ENCODE peak calls at places on chromosome 21, in eight cellular contexts. S is nephron progenitor cell, O is dorsolateral prefrontal cortex, Z is testis, L is IMR-90, N is suprapubic skin, U is B cell, K is body of pancreas. X is an unnamed sample.

GRCh38 chr21:37811711-37812110 is 104.5 kb downstream of the KCNJ6 start:
- DNase-seq in N (no peak), K (no peak), Z (no peak), S (no peak), O (no peak), U (no peak), L (peak; percentile 38), X (no peak)

GRCh38 chr21:33937931-33938339 is 22.3 kb upstream of the ATP5PO start:
- DNase-seq in Z (no peak), K (no peak), N (no peak), S (no peak), U (peak; percentile 33), O (no peak), L (no peak), X (peak; percentile 74)

GRCh38 chr21:29365636-29366305 is 67.0 kb downstream of the BACH1 start:
- DNase-seq in O (no peak), L (no peak), S (no peak), Z (no peak), N (no peak), U (no peak), K (no peak), X (no peak)

GRCh38 chr21:14215971-14216621 is at the start of gene RBM11:
- DNase-seq in N (peak; percentile 80), O (peak; percentile 59), K (peak; percentile 81), S (peak; percentile 87), L (peak; percentile 7), Z (peak; percentile 93), U (peak; percentile 92), X (peak; percentile 83)

GRCh38 chr21:42031816-42032215 is 21.7 kb upstream of the ZBTB21 start:
- DNase-seq in U (no peak), N (no peak), K (no peak), L (no peak), S (no peak), Z (no peak), O (no peak), X (no peak)

GRCh38 chr21:46437511-46437910 is 21.2 kb upstream of the DIP2A start:
- DNase-seq in N (no peak), S (no peak), Z (no peak), K (no peak), U (no peak), O (no peak), L (no peak), X (peak; percentile 27)

GRCh38 chr21:42133131-42133530 is 62.0 kb downstream of the UMODL1 start:
- DNase-seq in U (no peak), N (no peak), Z (no peak), L (no peak), S (no peak), K (no peak), O (no peak), X (no peak)

GRCh38 chr21:29164330-29164942 is 34.0 kb downstream of the MAP3K7CL start:
- DNase-seq in S (no peak), Z (no peak), K (no peak), N (no peak), O (no peak), L (peak; percentile 91), U (peak; percentile 29), X (no peak)

GRCh38 chr21:42761776-42762335 is 108.4 kb downstream of the PDE9A start:
- DNase-seq in Z (no peak), K (no peak), O (no peak), N (no peak), U (no peak), L (no peak), S (no peak), X (no peak)

GRCh38 chr21:15422761-15423160 is 307.0 kb upstream of the USP25 start:
- DNase-seq in L (peak; percentile 2), O (no peak), S (no peak), N (no peak), K (no peak), U (no peak), Z (peak; percentile 65), X (no peak)

GRCh38 chr21:15964181-15964855 is 234.5 kb downstream of the USP25 start:
- DNase-seq in S (no peak), N (no peak), O (no peak), Z (no peak), L (no peak), K (no peak), U (no peak), X (no peak)

GRCh38 chr21:42047821-42048613 is 23.1 kb upstream of the UMODL1 start:
- DNase-seq in K (peak; percentile 32), N (no peak), L (peak; percentile 99), O (no peak), U (no peak), Z (peak; percentile 37), S (no peak), X (no peak)

GRCh38 chr21:26167593-26167992 is 3.0 kb downstream of the APP start:
- DNase-seq in K (no peak), L (no peak), Z (no peak), U (no peak), S (no peak), O (no peak), N (no peak), X (no peak)

GRCh38 chr21:26169611-26170470 is 729 bp downstream of the APP start:
- DNase-seq in K (peak; percentile 57), Z (peak; percentile 72), S (peak; percentile 61), N (peak; percentile 81), L (peak; percentile 65), U (peak; percentile 58), O (peak; percentile 62), X (peak; percentile 45)

GRCh38 chr21:26171310-26172100 is 935 bp upstream of the APP start:
- DNase-seq in O (no peak), S (peak; percentile 8), U (peak; percentile 3), K (no peak), L (no peak), Z (peak; percentile 28), N (no peak), X (no peak)

GRCh38 chr21:26170471-26171309 is at the start of gene APP:
- DNase-seq in S (peak; percentile 93), Z (peak; percentile 90), U (peak; percentile 94), K (peak; percentile 89), L (peak; percentile 70), O (peak; percentile 77), N (peak; percentile 91), X (peak; percentile 85)

DNA sequence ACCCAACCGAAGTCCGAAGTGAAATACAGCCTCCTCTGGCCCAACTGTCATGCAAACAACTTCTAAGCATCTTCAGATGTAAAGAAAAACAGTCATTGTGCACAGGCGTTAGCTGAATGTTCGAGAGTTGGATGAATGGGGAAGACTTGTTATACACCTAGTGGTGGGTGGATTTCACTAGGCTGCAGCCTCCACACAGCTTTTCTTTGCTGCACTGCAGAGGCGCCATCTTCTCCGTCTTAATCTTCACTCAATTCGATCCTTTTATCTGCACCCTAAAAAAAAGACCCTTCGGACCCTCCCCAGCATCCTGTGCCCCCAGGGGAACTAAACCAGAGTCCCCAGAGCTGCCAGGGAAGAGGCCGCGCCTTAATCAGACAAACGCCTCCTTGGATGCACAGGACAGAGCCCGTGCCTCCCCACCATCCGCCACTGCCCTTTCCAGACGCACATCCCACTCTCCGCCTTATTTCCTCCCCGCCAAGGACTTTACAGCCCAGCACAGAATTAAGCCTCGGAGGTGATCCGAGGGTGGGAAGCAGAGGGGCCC is 1.4 kb downstream of the APP start:
- DNase-seq in K (peak; percentile 43), U (peak; percentile 61), L (peak; percentile 71), S (peak; percentile 31), O (no peak), Z (peak; percentile 80), N (no peak), X (peak; percentile 53)
- TF ChIP-seq CTCF in K (peak; percentile 53), U (peak; percentile 41), L (peak; percentile 38), S (peak; percentile 15), O (peak; percentile 21), Z (peak; percentile 26), N (no peak), X (peak; percentile 38)

DNA sequence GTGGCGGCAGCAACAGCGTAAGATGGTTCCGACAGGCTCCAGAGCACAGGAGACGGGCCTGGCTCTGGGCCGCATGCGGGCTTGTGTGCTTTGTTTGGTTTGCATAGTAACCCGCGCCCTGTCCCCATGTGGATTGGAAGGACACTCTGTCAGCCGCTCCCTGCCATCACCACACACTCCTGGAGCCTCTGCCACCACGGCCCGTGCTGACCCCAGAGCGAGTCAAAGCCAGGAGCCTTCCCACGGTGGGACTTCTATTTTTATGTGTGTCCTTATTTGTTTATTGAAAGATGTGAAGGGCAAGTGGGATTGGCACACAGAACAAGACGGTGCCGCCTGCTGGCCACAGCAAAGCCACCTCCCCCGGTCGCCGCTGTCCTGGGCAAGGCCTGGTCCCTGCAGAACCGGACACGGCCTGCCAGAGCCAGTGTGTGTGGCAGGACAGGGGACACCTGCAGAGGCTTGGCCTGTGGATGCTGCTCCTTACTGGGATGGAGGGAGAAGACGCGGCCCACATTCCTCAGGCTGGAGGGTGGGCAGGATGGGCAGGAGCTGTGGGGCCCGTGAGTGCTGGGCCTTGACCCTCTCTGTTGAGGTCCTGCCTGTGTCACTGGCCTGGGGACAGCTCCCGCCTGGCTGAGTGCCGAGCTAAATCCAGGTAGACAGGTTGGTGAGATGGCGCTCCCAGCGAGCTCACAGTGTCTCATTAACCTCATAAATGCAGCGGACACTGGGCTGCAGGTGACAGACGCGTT is 64.4 kb downstream of the AGPAT3 start:
- DNase-seq in K (no peak), S (no peak), Z (peak; percentile 58), N (no peak), L (no peak), O (peak; percentile 45), U (no peak), X (no peak)
- TF ChIP-seq CTCF in K (no peak), S (no peak), Z (no peak), N (no peak), L (no peak), O (no peak), U (no peak), X (no peak)

DNA sequence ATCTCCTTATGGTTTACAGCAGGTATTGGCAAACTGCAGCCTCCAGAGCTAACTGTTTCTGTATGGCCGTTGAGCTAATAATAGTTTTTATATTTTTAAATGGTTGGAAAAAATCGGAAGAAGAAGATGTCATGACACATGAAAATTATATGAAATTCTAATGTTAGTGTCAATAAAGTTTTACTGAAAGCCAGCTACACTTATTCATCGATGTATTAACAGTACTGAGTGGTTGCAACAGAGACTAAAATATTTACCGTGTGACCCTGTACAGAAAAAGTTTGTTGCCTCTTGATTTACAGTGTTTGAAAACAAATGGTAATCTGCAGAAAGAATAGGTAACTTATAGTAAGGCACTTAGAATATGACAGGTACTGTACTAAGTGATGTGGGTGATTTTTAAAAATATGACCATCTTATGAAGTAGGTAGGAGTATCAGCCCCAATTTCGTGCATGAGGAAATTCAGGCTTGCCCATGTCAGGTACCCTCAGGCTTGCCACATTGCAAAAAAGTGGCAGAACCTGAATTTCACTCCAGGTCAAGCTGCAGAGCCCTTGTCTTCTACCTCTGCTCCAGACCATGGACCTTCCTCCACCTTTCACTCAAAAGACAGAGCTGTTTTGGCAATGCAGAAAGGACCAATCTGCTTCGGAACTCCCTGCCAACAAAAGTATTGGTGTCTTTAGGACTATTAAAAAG is 311.9 kb upstream of the RUNX1 start:
- DNase-seq in K (no peak), O (no peak), S (no peak), Z (no peak), L (no peak), N (no peak), U (no peak), X (no peak)
- TF ChIP-seq CTCF in K (no peak), O (no peak), S (no peak), Z (no peak), L (no peak), N (no peak), U (no peak), X (no peak)

DNA sequence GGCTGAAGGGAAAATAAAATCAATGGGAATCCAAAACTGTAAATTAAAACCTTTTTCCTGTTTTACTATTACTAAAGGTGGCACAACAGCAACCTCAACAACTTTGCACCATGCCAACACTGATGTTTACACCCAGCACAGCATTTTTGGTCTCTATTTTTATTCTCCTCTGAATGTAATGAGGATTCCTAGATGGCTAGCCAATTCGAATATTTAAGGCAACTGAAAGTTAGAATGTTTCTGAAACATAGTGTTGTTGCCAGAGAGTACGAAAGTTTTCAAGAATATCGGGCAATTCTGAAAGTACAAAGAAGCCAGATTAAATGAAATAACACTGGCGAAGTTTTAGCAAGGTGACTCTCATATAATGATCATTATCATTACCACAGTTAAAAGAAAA is 40.7 kb downstream of the CHODL start:
- DNase-seq in U (no peak), N (no peak), S (no peak), L (no peak), Z (no peak), K (no peak), O (no peak), X (no peak)
- TF ChIP-seq CTCF in U (no peak), N (no peak), S (no peak), L (no peak), Z (no peak), K (no peak), O (no peak), X (no peak)